ENCODE peak calls at places on chromosomes 4 and X, in eight cellular contexts. Z is CD8-positive, alpha-beta memory T cell; A is NCI-H748 treated with DMSO at 0.1 percent for 48 hours; H is fibroblast of the aortic adventitia; D is iris pigment epithelial cell; E is amniotic stem cell; K is SK-N-SH; W is PC-3. B is an unnamed sample.
A peak's percentile ranks its signal among the peaks of the same experiment; 100 is the strongest.

GRCh38 chr4:27010334-27010940 is 149.8 kb downstream of the STIM2 start:
- DNase-seq in H (peak; percentile 87), Z (peak; percentile 43), D (peak; percentile 74), E (peak; percentile 44), W (peak; percentile 66), A (peak; percentile 23), K (peak; percentile 54), B (peak; percentile 62)

GRCh38 chr4:40333921-40334352 is 1.2 kb upstream of the CHRNA9 start:
- DNase-seq in W (peak; percentile 66), K (peak; percentile 72), E (peak; percentile 75), Z (no peak), D (peak; percentile 77), A (peak; percentile 32), H (peak; percentile 79), B (peak; percentile 83)

GRCh38 chr4:175346381-175346780 is 428.2 kb downstream of the ADAM29 start:
- DNase-seq in D (no peak), A (no peak), E (no peak), H (no peak), K (no peak), Z (no peak), W (peak; percentile 60), B (peak; percentile 33)

GRCh38 chrX:8607326-8607725 is 124.6 kb downstream of the ANOS1 start:
- DNase-seq in Z (no peak), H (no peak), K (no peak), E (no peak), D (peak; percentile 27), W (peak; percentile 61), A (no peak), B (peak; percentile 1)

GRCh38 chrX:133249659-133250058 is 31.5 kb upstream of the TFDP3 start:
- DNase-seq in E (no peak), K (peak; percentile 20), W (peak; percentile 44), Z (no peak), D (peak; percentile 14), H (peak; percentile 13), A (no peak), B (no peak)

GRCh38 chr4:68904786-68905185 is 46.8 kb downstream of the UGT2A3 start:
- DNase-seq in A (peak; percentile 20), E (no peak), H (peak; percentile 12), Z (no peak), D (no peak), K (no peak), W (peak; percentile 39), B (no peak)

GRCh38 chr4:749771-750666 is 44.4 kb downstream of the PCGF3 start:
- DNase-seq in K (no peak), W (no peak), E (no peak), H (peak; percentile 80), D (peak; percentile 81), A (no peak), Z (no peak), B (peak; percentile 82)

GRCh38 chrX:6210230-6210629 is 18.4 kb downstream of the NLGN4X start:
- DNase-seq in K (no peak), A (no peak), E (no peak), H (no peak), D (no peak), W (no peak), Z (no peak), B (no peak)

GRCh38 chrX:132423323-132423722 is 65.5 kb downstream of the MBNL3 start:
- DNase-seq in A (no peak), W (no peak), K (no peak), D (no peak), Z (no peak), E (no peak), H (no peak), B (no peak)

GRCh38 chr4:39319678-39320077 is 46.5 kb downstream of the RFC1 start:
- DNase-seq in K (peak; percentile 4), H (peak; percentile 91), W (peak; percentile 82), D (peak; percentile 96), A (no peak), E (peak; percentile 55), Z (no peak), B (peak; percentile 52)

GRCh38 chrX:49166914-49167739 is 4.6 kb downstream of the MAGIX start:
- DNase-seq in Z (peak; percentile 77), W (peak; percentile 61), E (no peak), D (peak; percentile 64), H (peak; percentile 75), A (no peak), K (peak; percentile 30), B (peak; percentile 74)

GRCh38 chr4:110071466-110071865 is 126.9 kb downstream of the ELOVL6 start:
- DNase-seq in D (no peak), K (no peak), Z (no peak), H (no peak), E (no peak), W (no peak), A (no peak), B (no peak)

B was measured in fibroblast of gingiva.